ENCODE peak calls at places on chromosomes 4 and X, in seven cellular contexts. U is endothelial cell, C is ACHN, H is AG04450, P is mucosa of descending colon, N is EL, X is NCI-H2171. Y is an unnamed sample.

GRCh38 chr4:6291784-6292297 is 22.2 kb downstream of the WFS1 start:
- DNase-seq in C (no peak), U (no peak), N (no peak), X (no peak), H (no peak), P (no peak), Y (no peak)

GRCh38 chr4:123986268-123986798 is 589.7 kb downstream of the SPRY1 start:
- DNase-seq in P (peak), C (peak), U (no peak), N (peak), H (peak), X (no peak), Y (peak)

GRCh38 chr4:39319678-39320077 is 46.5 kb downstream of the RFC1 start:
- DNase-seq in U (no peak), C (peak), H (peak), P (no peak), N (peak), X (no peak), Y (peak)

GRCh38 chrX:50941638-50942037 is 31.1 kb downstream of the BMP15 start:
- DNase-seq in N (no peak), X (no peak), C (no peak), P (peak), H (no peak), U (no peak), Y (peak)

GRCh38 chr4:119498520-119498919 is 130.1 kb downstream of the PDE5A start:
- DNase-seq in P (no peak), H (no peak), N (no peak), C (no peak), X (no peak), U (no peak), Y (peak)

GRCh38 chr4:123898941-123899666 is 502.5 kb downstream of the SPRY1 start:
- DNase-seq in U (no peak), C (no peak), P (no peak), X (no peak), N (no peak), H (no peak), Y (no peak)

GRCh38 chr4:74032064-74032463 is 6.4 kb downstream of the CXCL3 start:
- DNase-seq in P (peak), N (peak), U (no peak), X (no peak), C (no peak), H (no peak), Y (peak)

GRCh38 chrX:109632906-109633504 is 8.0 kb upstream of the KCNE5 start:
- DNase-seq in C (peak), N (peak), H (no peak), X (no peak), U (peak), P (peak), Y (peak)

GRCh38 chrX:118350221-118350620 is 4.3 kb downstream of the WDR44 start:
- DNase-seq in X (no peak), C (no peak), U (no peak), N (peak), P (no peak), H (no peak), Y (peak)